ENCODE peak calls at places on chromosomes 6 and 20, in six cellular contexts. S is cardiac muscle cell, E is heart left ventricle, D is stomach, N is psoas muscle, J is Peyer's patch. U is an unnamed sample.
A peak's percentile ranks its signal among the peaks of the same experiment; 100 is the strongest.

GRCh38 chr6:7773322-7773721 is 47.4 kb downstream of the BMP6 start:
- DNase-seq in S (no peak), E (no peak), D (no peak), N (no peak), J (no peak), U (no peak)

GRCh38 chr6:41191569-41191968 is 9.4 kb downstream of the TREML2 start:
- DNase-seq in S (peak; percentile 53), E (no peak), D (no peak), N (no peak), J (no peak), U (no peak)

GRCh38 chr6:161444966-161445799 is 171.3 kb upstream of the AGPAT4 start:
- DNase-seq in S (no peak), E (no peak), D (no peak), N (peak; percentile 62), J (no peak), U (no peak)

GRCh38 chr6:33205172-33206026 is 944 bp downstream of the HSD17B8 start:
- DNase-seq in S (no peak), E (no peak), D (no peak), N (peak; percentile 46), J (no peak), U (no peak)

GRCh38 chr6:5497896-5498578 is 236.7 kb downstream of the FARS2 start:
- DNase-seq in S (no peak), E (no peak), D (no peak), N (no peak), J (no peak), U (no peak)

GRCh38 chr6:47485083-47485482 is 7.5 kb downstream of the CD2AP start:
- DNase-seq in S (no peak), E (no peak), D (no peak), N (no peak), J (no peak), U (no peak)

GRCh38 chr6:6590530-6590929 is 2.0 kb downstream of the LY86 start:
- DNase-seq in S (no peak), E (no peak), D (no peak), N (no peak), J (no peak), U (no peak)

GRCh38 chr6:4370066-4370465 is 234.7 kb upstream of the ECI2 start:
- DNase-seq in S (no peak), E (no peak), D (no peak), N (no peak), J (no peak), U (no peak)

GRCh38 chr20:561437-562231 is 18.0 kb upstream of the CSNK2A1 start:
- DNase-seq in S (peak; percentile 79), E (peak; percentile 74), D (peak; percentile 65), N (peak; percentile 66), J (peak; percentile 22), U (peak; percentile 61)

GRCh38 chr6:94272327-94272726 is 853.0 kb upstream of the EPHA7 start:
- DNase-seq in S (no peak), E (no peak), D (no peak), N (no peak), J (no peak), U (no peak)

GRCh38 chr20:38152175-38153010 is 12.7 kb downstream of the TGM2 start:
- DNase-seq in S (no peak), E (peak; percentile 90), D (peak; percentile 79), N (peak; percentile 87), J (peak; percentile 66), U (no peak)

GRCh38 chr6:157269261-157269794 is 54.0 kb downstream of the TMEM242 start:
- DNase-seq in S (no peak), E (peak; percentile 88), D (peak; percentile 55), N (peak; percentile 78), J (no peak), U (no peak)

GRCh38 chr6:28982476-28983266 is 22.4 kb downstream of the ZNF311 start:
- DNase-seq in S (peak; percentile 73), E (no peak), D (no peak), N (no peak), J (no peak), U (no peak)

GRCh38 chr6:135212020-135212806 is 31.1 kb downstream of the MYB start:
- DNase-seq in S (no peak), E (no peak), D (no peak), N (no peak), J (no peak), U (no peak)

GRCh38 chr20:49006446-49006980 is 39.6 kb upstream of the CSE1L start:
- DNase-seq in S (no peak), E (no peak), D (no peak), N (no peak), J (no peak), U (no peak)

GRCh38 chr6:91786474-91787184 is 1199.8 kb upstream of the MAP3K7 start:
- DNase-seq in S (no peak), E (no peak), D (no peak), N (no peak), J (no peak), U (no peak)

GRCh38 chr6:31814677-31815024 is 432 bp downstream of the HSPA1L start:
- DNase-seq in S (peak; percentile 90), E (peak; percentile 98), D (peak; percentile 94), N (peak; percentile 97), J (peak; percentile 87), U (peak; percentile 98)

GRCh38 chr6:151716446-151717047 is 90.9 kb upstream of the ESR1 start:
- DNase-seq in S (peak; percentile 4), E (no peak), D (no peak), N (no peak), J (no peak), U (no peak)

GRCh38 chr6:129543981-129544380 is 166.0 kb downstream of the ARHGAP18 start:
- DNase-seq in S (no peak), E (no peak), D (no peak), N (no peak), J (no peak), U (no peak)

GRCh38 chr6:122063090-122063489 is 336.4 kb upstream of the HSF2 start:
- DNase-seq in S (no peak), E (no peak), D (no peak), N (no peak), J (no peak), U (no peak)

GRCh38 chr20:6646237-6646636 is 121.2 kb upstream of the BMP2 start:
- DNase-seq in S (no peak), E (no peak), D (no peak), N (no peak), J (no peak), U (no peak)

GRCh38 chr20:381581-382290 is 1.2 kb downstream of the TRIB3 start:
- DNase-seq in S (peak; percentile 51), E (peak; percentile 80), D (peak; percentile 79), N (peak; percentile 82), J (peak; percentile 90), U (peak; percentile 83)

GRCh38 chr6:127466416-127466815 is 7.2 kb upstream of the KIAA0408 start:
- DNase-seq in S (no peak), E (no peak), D (no peak), N (no peak), J (no peak), U (no peak)

GRCh38 chr6:127069659-127070279 is 48.7 kb upstream of the RSPO3 start:
- DNase-seq in S (peak; percentile 51), E (no peak), D (no peak), N (no peak), J (no peak), U (no peak)

GRCh38 chr20:51158226-51158625 is 135.3 kb upstream of the KCNG1 start:
- DNase-seq in S (no peak), E (no peak), D (no peak), N (no peak), J (no peak), U (no peak)

DNA sequence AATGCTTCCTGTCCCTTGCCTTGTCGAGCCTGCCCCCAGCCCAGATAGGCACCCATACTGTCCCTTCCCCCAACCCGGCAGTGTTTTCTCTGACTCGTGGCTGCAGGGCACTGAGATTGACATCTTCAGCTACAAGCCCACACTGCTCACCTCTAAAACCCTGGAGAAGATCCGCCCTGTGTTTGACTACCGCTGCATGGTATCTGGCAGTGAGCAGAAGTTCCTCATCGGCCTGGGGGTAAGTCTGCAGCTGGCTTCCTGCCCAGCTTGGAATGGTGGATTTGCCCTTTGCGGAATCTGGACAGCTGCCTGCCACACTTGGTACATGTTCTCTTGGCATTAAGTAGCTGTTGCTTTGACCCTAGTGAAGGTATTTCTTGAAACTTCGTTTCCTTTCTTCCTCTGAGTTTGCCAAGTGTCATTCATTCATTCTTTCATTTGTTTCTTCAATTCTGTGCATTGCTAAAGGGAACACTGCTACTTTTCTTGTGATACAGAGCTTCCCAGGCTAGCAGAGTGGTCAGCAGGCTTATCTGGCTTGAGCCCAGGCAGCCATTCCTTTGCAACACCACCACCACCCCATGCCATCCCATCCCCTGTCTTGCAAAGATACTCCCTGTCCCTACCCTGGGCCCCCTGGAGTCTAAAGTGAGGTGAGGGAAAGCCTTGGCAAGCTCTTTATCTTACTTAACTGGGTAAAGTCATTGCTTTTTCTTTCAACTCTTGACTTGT is 26.2 kb downstream of the CCDC167 start:
- DNase-seq in S (no peak), E (peak; percentile 73), D (peak; percentile 89), N (peak; percentile 75), J (no peak), U (peak; percentile 94)
- H3K36me3 ChIP-seq in S (peaks cover 33% of the 10 kb centered on the region), E (peaks cover 76% of the 10 kb centered on the region), D (peaks cover 94% of the 10 kb centered on the region), N (peaks cover 81% of the 10 kb centered on the region), J (peaks cover 76% of the 10 kb centered on the region), U (no peaks in the 10 kb centered on the region)

DNA sequence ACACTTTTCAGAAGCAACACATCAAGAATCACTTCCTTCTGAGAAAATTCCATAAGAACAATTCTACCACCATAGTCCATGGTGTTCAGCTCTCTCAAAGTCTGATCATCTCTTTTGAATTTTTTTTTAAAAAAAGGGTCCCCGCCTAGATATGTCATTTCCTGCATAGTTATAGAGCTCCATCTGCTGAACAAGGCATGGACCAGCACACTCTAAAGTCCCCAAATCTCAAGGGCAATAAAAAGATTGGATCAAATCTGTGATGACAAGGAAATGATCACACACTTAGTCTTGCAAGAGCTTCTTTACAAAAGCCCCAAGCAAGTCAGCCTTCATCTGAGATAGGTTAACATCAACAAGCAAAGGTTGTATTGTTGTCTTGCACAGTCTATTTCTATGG is 100.7 kb upstream of the STMND1 start:
- DNase-seq in S (no peak), E (no peak), D (no peak), N (no peak), J (no peak), U (no peak)
- TF ChIP-seq CTCF in S (peak; percentile 3), E (no peak), D (no peak), N (no peak), J (no peak), U (no peak)

DNA sequence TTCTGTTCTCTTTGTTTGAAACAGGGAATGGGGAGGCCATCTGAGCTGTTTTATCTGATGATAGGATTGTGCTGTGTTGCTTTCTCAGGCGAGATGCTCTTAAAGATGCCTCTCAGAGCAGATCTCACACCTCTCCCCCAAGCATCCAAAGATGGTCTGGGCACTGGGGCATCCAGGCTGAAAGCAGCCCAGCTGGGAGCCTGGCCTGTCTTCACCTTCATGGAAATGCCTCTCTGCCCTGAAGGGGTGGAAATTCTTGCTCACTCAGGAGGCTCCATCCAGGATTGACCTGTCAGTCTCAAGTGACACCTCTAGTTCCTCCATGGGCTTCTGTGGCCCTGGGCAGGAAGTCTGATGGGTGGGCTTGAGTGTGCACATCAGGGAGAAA is 86.4 kb downstream of the TCP11 start:
- DNase-seq in S (no peak), E (no peak), D (no peak), N (no peak), J (no peak), U (no peak)
- H3K36me3 ChIP-seq in S (peaks cover 7% of the 10 kb centered on the region), E (peaks cover 40% of the 10 kb centered on the region), D (peaks cover 63% of the 10 kb centered on the region), N (peaks cover 47% of the 10 kb centered on the region), J (peaks cover 31% of the 10 kb centered on the region), U (no peaks in the 10 kb centered on the region)

DNA sequence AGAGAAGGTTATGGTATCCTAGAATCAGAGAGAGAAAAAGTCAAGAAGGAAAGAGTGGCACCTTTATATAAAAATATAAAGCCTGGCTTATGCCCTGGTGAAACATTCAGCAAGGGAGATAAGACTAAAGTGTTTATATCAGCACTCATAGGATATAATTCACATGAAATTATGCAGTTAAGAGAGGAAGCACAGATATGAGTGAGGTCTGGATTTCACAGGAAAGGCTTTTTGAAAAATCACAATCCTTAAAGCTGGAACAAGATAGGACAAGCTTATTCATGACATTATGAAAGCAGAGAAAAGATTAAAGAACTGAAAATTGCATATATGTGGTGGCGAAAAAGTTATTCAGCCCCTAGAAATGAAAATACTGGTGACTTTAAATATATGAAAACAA is 181.2 kb upstream of the FLRT3 start:
- DNase-seq in S (no peak), E (no peak), D (no peak), N (no peak), J (no peak), U (no peak)
- TF ChIP-seq CTCF in S (no peak), E (no peak), D (no peak), N (no peak), J (no peak), U (no peak)